ENCODE peak calls at places on chromosomes 11 and 22, in six cellular contexts. One of them, this sample, is unnamed.

GRCh38 chr11:69215784-69216415 is 60.2 kb downstream of the SMIM38 start:
- DNase-seq in H1: no peak
- DNase-seq in HCT116: no peak
- DNase-seq in GM12878: no peak
- DNase-seq in K562: no peak
- DNase-seq in HepG2: no peak
- DNase-seq in this sample: no peak

GRCh38 chr11:12117200-12117995 is 7.0 kb downstream of the MICAL2 start:
- DNase-seq in H1: no peak
- DNase-seq in HCT116: no peak
- DNase-seq in GM12878: no peak
- DNase-seq in K562: no peak
- DNase-seq in HepG2: no peak
- DNase-seq in this sample: no peak

GRCh38 chr11:94768602-94769511 is 701 bp downstream of the AMOTL1 start:
- DNase-seq in H1: peak
- DNase-seq in HCT116: no peak
- DNase-seq in GM12878: no peak
- DNase-seq in K562: peak
- DNase-seq in HepG2: no peak
- DNase-seq in this sample: no peak

GRCh38 chr11:12746593-12747097 is 72.4 kb downstream of the TEAD1 start:
- DNase-seq in H1: peak
- DNase-seq in HCT116: peak
- DNase-seq in GM12878: no peak
- DNase-seq in K562: peak
- DNase-seq in HepG2: peak
- DNase-seq in this sample: no peak

GRCh38 chr11:72069200-72069599 is 11.1 kb downstream of the NUMA1 start:
- DNase-seq in H1: no peak
- DNase-seq in HCT116: no peak
- DNase-seq in GM12878: no peak
- DNase-seq in K562: no peak
- DNase-seq in HepG2: no peak
- DNase-seq in this sample: no peak

GRCh38 chr11:101458161-101458560 is 125.6 kb downstream of the TRPC6 start:
- DNase-seq in H1: no peak
- DNase-seq in HCT116: no peak
- DNase-seq in GM12878: no peak
- DNase-seq in K562: no peak
- DNase-seq in HepG2: no peak
- DNase-seq in this sample: no peak

GRCh38 chr11:130738618-130739017 is 177.7 kb downstream of the SNX19 start:
- DNase-seq in H1: no peak
- DNase-seq in HCT116: no peak
- DNase-seq in GM12878: no peak
- DNase-seq in K562: no peak
- DNase-seq in HepG2: no peak
- DNase-seq in this sample: no peak

GRCh38 chr22:19430890-19431541 is 517 bp downstream of the HIRA start:
- DNase-seq in H1: peak
- DNase-seq in HCT116: no peak
- DNase-seq in GM12878: no peak
- DNase-seq in K562: no peak
- DNase-seq in HepG2: peak
- DNase-seq in this sample: no peak

GRCh38 chr22:41021039-41021654 is 70.0 kb downstream of the RBX1 start:
- DNase-seq in H1: peak
- DNase-seq in HCT116: no peak
- DNase-seq in GM12878: no peak
- DNase-seq in K562: no peak
- DNase-seq in HepG2: no peak
- DNase-seq in this sample: no peak

GRCh38 chr22:27461470-27461869 is 340.1 kb downstream of the MN1 start:
- DNase-seq in H1: no peak
- DNase-seq in HCT116: no peak
- DNase-seq in GM12878: no peak
- DNase-seq in K562: no peak
- DNase-seq in HepG2: no peak
- DNase-seq in this sample: no peak

GRCh38 chr11:115418626-115419025 is 85.6 kb downstream of the CADM1 start:
- DNase-seq in H1: no peak
- DNase-seq in HCT116: no peak
- DNase-seq in GM12878: no peak
- DNase-seq in K562: no peak
- DNase-seq in HepG2: no peak
- DNase-seq in this sample: no peak

GRCh38 chr11:118291453-118291852 is 13.1 kb upstream of the CD3E start:
- DNase-seq in H1: no peak
- DNase-seq in HCT116: no peak
- DNase-seq in GM12878: no peak
- DNase-seq in K562: no peak
- DNase-seq in HepG2: no peak
- DNase-seq in this sample: no peak

GRCh38 chr11:65418681-65419459 is 3.7 kb upstream of the NEAT1 start:
- DNase-seq in H1: peak
- DNase-seq in HCT116: peak
- DNase-seq in GM12878: peak
- DNase-seq in K562: peak
- DNase-seq in HepG2: peak
- DNase-seq in this sample: peak

GRCh38 chr11:114082415-114082748 is 22.9 kb downstream of the ZBTB16 start:
- DNase-seq in H1: no peak
- DNase-seq in HCT116: no peak
- DNase-seq in GM12878: no peak
- DNase-seq in K562: no peak
- DNase-seq in HepG2: peak
- DNase-seq in this sample: no peak

GRCh38 chr22:36467946-36468345 is 13.5 kb downstream of the TXN2 start:
- DNase-seq in H1: no peak
- DNase-seq in HCT116: peak
- DNase-seq in GM12878: no peak
- DNase-seq in K562: peak
- DNase-seq in HepG2: no peak
- DNase-seq in this sample: no peak

GRCh38 chr11:19756675-19757475 is 44.2 kb downstream of the NAV2 start:
- DNase-seq in H1: no peak
- DNase-seq in HCT116: no peak
- DNase-seq in GM12878: no peak
- DNase-seq in K562: no peak
- DNase-seq in HepG2: no peak
- DNase-seq in this sample: no peak

GRCh38 chr11:113885897-113886296 is 10.5 kb upstream of the USP28 start:
- DNase-seq in H1: no peak
- DNase-seq in HCT116: no peak
- DNase-seq in GM12878: no peak
- DNase-seq in K562: no peak
- DNase-seq in HepG2: no peak
- DNase-seq in this sample: no peak

GRCh38 chr11:74815966-74816365 is 67.3 kb downstream of the RNF169 start:
- DNase-seq in H1: no peak
- DNase-seq in HCT116: no peak
- DNase-seq in GM12878: no peak
- DNase-seq in K562: no peak
- DNase-seq in HepG2: no peak
- DNase-seq in this sample: no peak

GRCh38 chr11:68890490-68891231 is 13.0 kb downstream of the MRPL21 start:
- DNase-seq in H1: no peak
- DNase-seq in HCT116: no peak
- DNase-seq in GM12878: no peak
- DNase-seq in K562: no peak
- DNase-seq in HepG2: no peak
- DNase-seq in this sample: no peak

GRCh38 chr22:32801436-32802290 is at the start of gene TIMP3:
- DNase-seq in H1: peak
- DNase-seq in HCT116: no peak
- DNase-seq in GM12878: no peak
- DNase-seq in K562: peak
- DNase-seq in HepG2: no peak
- DNase-seq in this sample: no peak
- TF ChIP-seq POLR2AphosphoS5 in H1: peak
- TF ChIP-seq POLR2AphosphoS5 in HCT116: no peak
- TF ChIP-seq POLR2AphosphoS5 in GM12878: no peak
- TF ChIP-seq POLR2AphosphoS5 in K562: no peak
- TF ChIP-seq POLR2AphosphoS5 in HepG2: peak
- TF ChIP-seq POLR2AphosphoS5 in this sample: no peak

GRCh38 chr11:868802-869201 is 26.1 kb downstream of the TSPAN4 start:
- DNase-seq in H1: no peak
- DNase-seq in HCT116: no peak
- DNase-seq in GM12878: no peak
- DNase-seq in K562: no peak
- DNase-seq in HepG2: no peak
- DNase-seq in this sample: no peak

GRCh38 chr11:869399-870126 is 26.9 kb downstream of the TSPAN4 start:
- DNase-seq in H1: no peak
- DNase-seq in HCT116: no peak
- DNase-seq in GM12878: no peak
- DNase-seq in K562: no peak
- DNase-seq in HepG2: no peak
- DNase-seq in this sample: no peak

GRCh38 chr11:866481-866880 is 23.8 kb downstream of the TSPAN4 start:
- DNase-seq in H1: no peak
- DNase-seq in HCT116: no peak
- DNase-seq in GM12878: no peak
- DNase-seq in K562: no peak
- DNase-seq in HepG2: no peak
- DNase-seq in this sample: no peak

GRCh38 chr11:868394-868793 is 25.7 kb downstream of the TSPAN4 start:
- DNase-seq in H1: no peak
- DNase-seq in HCT116: no peak
- DNase-seq in GM12878: no peak
- DNase-seq in K562: no peak
- DNase-seq in HepG2: no peak
- DNase-seq in this sample: no peak

GRCh38 chr11:867856-868358 is 25.3 kb downstream of the TSPAN4 start:
- DNase-seq in H1: no peak
- DNase-seq in HCT116: no peak
- DNase-seq in GM12878: no peak
- DNase-seq in K562: no peak
- DNase-seq in HepG2: no peak
- DNase-seq in this sample: no peak
- H3K27ac ChIP-seq in H1: no peak
- H3K27ac ChIP-seq in HCT116: no peak
- H3K27ac ChIP-seq in GM12878: no peak
- H3K27ac ChIP-seq in K562: no peak
- H3K27ac ChIP-seq in HepG2: no peak
- H3K27ac ChIP-seq in this sample: no peak

GRCh38 chr11:57511741-57512430 is 3.6 kb downstream of the SLC43A1 start:
- DNase-seq in H1: no peak
- DNase-seq in HCT116: no peak
- DNase-seq in GM12878: no peak
- DNase-seq in K562: no peak
- DNase-seq in HepG2: no peak
- DNase-seq in this sample: no peak

GRCh38 chr11:57504511-57504910 is 11.0 kb downstream of the SLC43A1 start:
- DNase-seq in H1: no peak
- DNase-seq in HCT116: no peak
- DNase-seq in GM12878: no peak
- DNase-seq in K562: no peak
- DNase-seq in HepG2: no peak
- DNase-seq in this sample: no peak

GRCh38 chr11:57506522-57506921 is 9.0 kb downstream of the SLC43A1 start:
- DNase-seq in H1: no peak
- DNase-seq in HCT116: no peak
- DNase-seq in GM12878: no peak
- DNase-seq in K562: no peak
- DNase-seq in HepG2: no peak
- DNase-seq in this sample: no peak

GRCh38 chr11:57512646-57513445 is 2.7 kb downstream of the SLC43A1 start:
- DNase-seq in H1: no peak
- DNase-seq in HCT116: no peak
- DNase-seq in GM12878: no peak
- DNase-seq in K562: peak
- DNase-seq in HepG2: no peak
- DNase-seq in this sample: no peak

GRCh38 chr11:57508341-57509170 is 6.9 kb downstream of the SLC43A1 start:
- DNase-seq in H1: no peak
- DNase-seq in HCT116: no peak
- DNase-seq in GM12878: no peak
- DNase-seq in K562: no peak
- DNase-seq in HepG2: no peak
- DNase-seq in this sample: no peak
- TF ChIP-seq SIN3A in H1: no peak
- TF ChIP-seq SIN3A in HCT116: no peak
- TF ChIP-seq SIN3A in GM12878: no peak
- TF ChIP-seq SIN3A in K562: no peak
- TF ChIP-seq SIN3A in HepG2: no peak
- TF ChIP-seq SIN3A in this sample: no peak

DNA sequence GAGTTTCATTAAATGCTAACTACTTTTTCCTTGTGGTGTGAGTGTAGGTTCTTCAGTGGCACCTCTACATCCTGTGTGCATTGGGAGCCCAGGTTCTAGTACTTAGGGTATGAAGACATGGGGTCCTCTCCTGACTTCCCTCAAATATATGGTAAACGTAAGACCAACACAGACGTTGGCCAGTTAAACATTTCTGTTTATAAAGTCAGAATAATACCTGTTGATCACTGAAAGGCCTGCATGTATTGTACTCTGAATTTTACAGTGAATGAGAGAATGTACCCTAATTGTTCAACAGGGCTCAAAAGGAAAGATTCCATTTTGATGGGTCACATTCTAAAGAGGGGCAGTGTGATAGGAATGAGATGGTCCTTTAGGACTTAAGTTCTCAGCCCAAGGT is 3.2 kb downstream of the RPL27A start:
- DNase-seq in H1: no peak
- DNase-seq in HCT116: no peak
- DNase-seq in GM12878: no peak
- DNase-seq in K562: no peak
- DNase-seq in HepG2: no peak
- DNase-seq in this sample: no peak
- TF ChIP-seq POLR2AphosphoS5 in H1: no peak
- TF ChIP-seq POLR2AphosphoS5 in HCT116: no peak
- TF ChIP-seq POLR2AphosphoS5 in GM12878: no peak
- TF ChIP-seq POLR2AphosphoS5 in K562: no peak
- TF ChIP-seq POLR2AphosphoS5 in HepG2: peak
- TF ChIP-seq POLR2AphosphoS5 in this sample: no peak

DNA sequence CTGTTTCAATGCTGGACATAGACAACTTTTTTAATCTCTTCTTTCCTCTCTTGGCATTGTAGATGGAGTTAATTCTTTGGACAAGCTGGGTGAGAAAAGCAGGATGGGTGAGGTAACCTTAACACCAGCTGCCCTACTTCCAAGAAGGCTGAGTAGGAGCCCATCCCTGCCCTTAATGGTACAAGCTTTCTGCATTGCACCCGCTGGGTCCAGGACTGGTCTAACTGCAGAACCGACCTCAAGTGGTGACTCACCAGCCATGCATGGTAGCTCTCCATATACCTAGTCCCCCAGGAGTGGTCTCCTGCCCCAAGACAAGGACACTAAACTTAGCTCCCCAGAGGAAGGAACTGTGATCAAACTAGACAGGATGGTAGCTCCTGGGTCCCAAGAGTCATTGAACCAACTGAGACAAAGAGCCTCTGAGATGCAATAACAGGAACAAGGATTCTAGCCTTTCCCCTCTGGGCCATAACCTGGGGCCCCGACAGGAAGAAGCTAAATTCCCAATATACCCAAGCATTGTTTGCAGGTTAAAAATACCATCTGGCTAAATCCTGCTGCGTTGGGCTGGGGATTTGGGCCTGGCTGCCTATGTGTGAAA is 32.1 kb downstream of the RPL27A start:
- DNase-seq in H1: no peak
- DNase-seq in HCT116: no peak
- DNase-seq in GM12878: no peak
- DNase-seq in K562: no peak
- DNase-seq in HepG2: no peak
- DNase-seq in this sample: no peak
- H3K27ac ChIP-seq in H1: no peak
- H3K27ac ChIP-seq in HCT116: no peak
- H3K27ac ChIP-seq in GM12878: no peak
- H3K27ac ChIP-seq in K562: no peak
- H3K27ac ChIP-seq in HepG2: no peak
- H3K27ac ChIP-seq in this sample: no peak

This sample was measured in Panc1.